ENCODE peak calls at places on chromosome 17, in four cellular contexts. One of them, this sample, is unnamed.

GRCh38 chr17:43442711-43443110 is 41.1 kb upstream of the DHX8 start:
- DNase-seq in lower lobe of right lung: no peak
- DNase-seq in mammary epithelial cell: peak; percentile 58
- DNase-seq in T-helper 17 cell: no peak
- DNase-seq in this sample: peak; percentile 48

GRCh38 chr17:63598284-63598683 is 2.4 kb upstream of the TACO1 start:
- DNase-seq in lower lobe of right lung: no peak
- DNase-seq in mammary epithelial cell: no peak
- DNase-seq in T-helper 17 cell: no peak
- DNase-seq in this sample: no peak

GRCh38 chr17:79941088-79942010 is 94.3 kb downstream of the TBC1D16 start:
- DNase-seq in mammary epithelial cell: no peak
- DNase-seq in T-helper 17 cell: no peak
- DNase-seq in lower lobe of right lung: peak; percentile 42
- DNase-seq in this sample: no peak

GRCh38 chr17:10631048-10631700 is 25.9 kb downstream of the MYH3 start:
- DNase-seq in lower lobe of right lung: no peak
- DNase-seq in mammary epithelial cell: no peak
- DNase-seq in T-helper 17 cell: no peak
- DNase-seq in this sample: peak; percentile 32

GRCh38 chr17:80881321-80881720 is 110.3 kb upstream of the CHMP6 start:
- DNase-seq in T-helper 17 cell: no peak
- DNase-seq in lower lobe of right lung: peak; percentile 34
- DNase-seq in mammary epithelial cell: no peak
- DNase-seq in this sample: no peak

GRCh38 chr17:71330099-71330375 is 790.8 kb upstream of the SOX9 start:
- DNase-seq in lower lobe of right lung: no peak
- DNase-seq in mammary epithelial cell: no peak
- DNase-seq in T-helper 17 cell: no peak
- DNase-seq in this sample: no peak

GRCh38 chr17:12068946-12069345 is 48.3 kb downstream of the MAP2K4 start:
- DNase-seq in T-helper 17 cell: no peak
- DNase-seq in mammary epithelial cell: no peak
- DNase-seq in lower lobe of right lung: no peak
- DNase-seq in this sample: no peak

GRCh38 chr17:54992797-54993639 is 24.5 kb downstream of the STXBP4 start:
- DNase-seq in lower lobe of right lung: no peak
- DNase-seq in T-helper 17 cell: no peak
- DNase-seq in mammary epithelial cell: peak; percentile 30
- DNase-seq in this sample: no peak

GRCh38 chr17:48907713-48908046 is 527 bp upstream of the UBE2Z start:
- DNase-seq in T-helper 17 cell: no peak
- DNase-seq in lower lobe of right lung: no peak
- DNase-seq in mammary epithelial cell: no peak
- DNase-seq in this sample: no peak

GRCh38 chr17:33220031-33220430 is 73.1 kb downstream of the ASIC2 start:
- DNase-seq in T-helper 17 cell: no peak
- DNase-seq in lower lobe of right lung: no peak
- DNase-seq in mammary epithelial cell: no peak
- DNase-seq in this sample: no peak

GRCh38 chr17:39671651-39672521 is 3.6 kb downstream of the PNMT start:
- DNase-seq in lower lobe of right lung: no peak
- DNase-seq in T-helper 17 cell: no peak
- DNase-seq in mammary epithelial cell: peak; percentile 15
- DNase-seq in this sample: peak; percentile 25

GRCh38 chr17:16297367-16298139 is 55.7 kb downstream of the CENPV start:
- DNase-seq in mammary epithelial cell: no peak
- DNase-seq in T-helper 17 cell: no peak
- DNase-seq in lower lobe of right lung: no peak
- DNase-seq in this sample: no peak

GRCh38 chr17:22266231-22266630 is 573.9 kb downstream of the KCNJ18 start:
- DNase-seq in mammary epithelial cell: no peak
- DNase-seq in T-helper 17 cell: no peak
- DNase-seq in lower lobe of right lung: no peak
- DNase-seq in this sample: peak; percentile 75
- H3K9me3 ChIP-seq in mammary epithelial cell: peaks cover 47% of the 10 kb centered on the region
- H3K9me3 ChIP-seq in T-helper 17 cell: peaks cover 4% of the 10 kb centered on the region
- H3K9me3 ChIP-seq in lower lobe of right lung: peaks cover 6% of the 10 kb centered on the region
- H3K9me3 ChIP-seq in this sample: no peaks in the 10 kb centered on the region

GRCh38 chr17:14775761-14776492 is 475.0 kb downstream of the HS3ST3B1 start:
- DNase-seq in T-helper 17 cell: no peak
- DNase-seq in mammary epithelial cell: peak; percentile 92
- DNase-seq in lower lobe of right lung: no peak
- DNase-seq in this sample: peak; percentile 61
- H3K9me3 ChIP-seq in T-helper 17 cell: no peaks in the 10 kb centered on the region
- H3K9me3 ChIP-seq in mammary epithelial cell: peaks cover 5% of the 10 kb centered on the region
- H3K9me3 ChIP-seq in lower lobe of right lung: no peaks in the 10 kb centered on the region
- H3K9me3 ChIP-seq in this sample: no peaks in the 10 kb centered on the region

GRCh38 chr17:56785396-56785795 is 48.3 kb downstream of the C17orf67 start:
- DNase-seq in mammary epithelial cell: peak; percentile 88
- DNase-seq in lower lobe of right lung: no peak
- DNase-seq in T-helper 17 cell: no peak
- DNase-seq in this sample: no peak

GRCh38 chr17:56781944-56782737 is 51.6 kb downstream of the C17orf67 start:
- DNase-seq in lower lobe of right lung: no peak
- DNase-seq in mammary epithelial cell: no peak
- DNase-seq in T-helper 17 cell: no peak
- DNase-seq in this sample: no peak

GRCh38 chr17:56786989-56787482 is 46.7 kb downstream of the C17orf67 start:
- DNase-seq in lower lobe of right lung: peak; percentile 61
- DNase-seq in mammary epithelial cell: peak; percentile 99
- DNase-seq in T-helper 17 cell: no peak
- DNase-seq in this sample: peak; percentile 72

DNA sequence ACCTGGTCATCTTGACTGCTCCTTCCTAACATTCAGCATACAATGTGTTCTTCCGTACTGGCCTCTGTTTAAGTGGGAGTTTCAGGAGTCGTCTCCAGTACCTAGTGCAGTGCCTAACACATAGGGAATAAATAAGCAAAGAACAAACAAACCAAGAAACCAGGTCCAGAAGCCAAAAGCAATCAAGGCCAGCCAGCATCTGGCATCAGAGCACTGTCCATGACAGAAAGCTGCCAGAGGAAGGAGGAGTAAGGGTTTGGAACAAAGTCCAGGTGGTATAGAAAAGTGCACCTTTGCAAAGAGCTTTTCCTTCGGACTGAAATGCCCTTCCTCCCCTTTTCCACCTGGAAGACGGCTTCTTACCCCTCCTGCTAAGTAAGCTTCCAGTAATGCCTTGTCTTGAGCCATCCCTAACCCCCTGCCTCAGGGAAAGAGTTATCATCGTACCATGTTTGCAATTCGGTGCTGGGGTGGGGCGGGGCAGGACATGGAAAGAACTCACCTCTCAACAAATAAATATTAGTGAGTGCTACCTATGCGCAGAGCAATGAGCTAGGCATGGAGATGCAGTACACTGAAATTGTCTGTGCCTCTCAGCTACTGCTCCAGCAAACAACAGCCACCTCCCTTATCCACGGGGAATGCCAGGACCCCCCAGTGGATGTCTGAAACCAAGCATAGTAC is 47.6 kb downstream of the C17orf67 start:
- DNase-seq in mammary epithelial cell: no peak
- DNase-seq in lower lobe of right lung: no peak
- DNase-seq in T-helper 17 cell: no peak
- DNase-seq in this sample: no peak
- H3K9me3 ChIP-seq in mammary epithelial cell: no peaks in the 10 kb centered on the region
- H3K9me3 ChIP-seq in lower lobe of right lung: no peaks in the 10 kb centered on the region
- H3K9me3 ChIP-seq in T-helper 17 cell: no peaks in the 10 kb centered on the region
- H3K9me3 ChIP-seq in this sample: no peaks in the 10 kb centered on the region

GRCh38 chr17:22692066-22692800 is 999.9 kb downstream of the KCNJ18 start:
- DNase-seq in lower lobe of right lung: no peak
- DNase-seq in mammary epithelial cell: no peak
- DNase-seq in T-helper 17 cell: no peak
- DNase-seq in this sample: no peak
- H3K9me3 ChIP-seq in lower lobe of right lung: no peaks in the 10 kb centered on the region
- H3K9me3 ChIP-seq in mammary epithelial cell: peaks cover 33% of the 10 kb centered on the region
- H3K9me3 ChIP-seq in T-helper 17 cell: no peaks in the 10 kb centered on the region
- H3K9me3 ChIP-seq in this sample: no peaks in the 10 kb centered on the region

GRCh38 chr17:20196314-20196713 is 187.2 kb downstream of the SPECC1 start:
- DNase-seq in T-helper 17 cell: no peak
- DNase-seq in lower lobe of right lung: no peak
- DNase-seq in mammary epithelial cell: no peak
- DNase-seq in this sample: no peak
- H3K9me3 ChIP-seq in T-helper 17 cell: no peaks in the 10 kb centered on the region
- H3K9me3 ChIP-seq in lower lobe of right lung: no peaks in the 10 kb centered on the region
- H3K9me3 ChIP-seq in mammary epithelial cell: no peaks in the 10 kb centered on the region
- H3K9me3 ChIP-seq in this sample: no peaks in the 10 kb centered on the region

DNA sequence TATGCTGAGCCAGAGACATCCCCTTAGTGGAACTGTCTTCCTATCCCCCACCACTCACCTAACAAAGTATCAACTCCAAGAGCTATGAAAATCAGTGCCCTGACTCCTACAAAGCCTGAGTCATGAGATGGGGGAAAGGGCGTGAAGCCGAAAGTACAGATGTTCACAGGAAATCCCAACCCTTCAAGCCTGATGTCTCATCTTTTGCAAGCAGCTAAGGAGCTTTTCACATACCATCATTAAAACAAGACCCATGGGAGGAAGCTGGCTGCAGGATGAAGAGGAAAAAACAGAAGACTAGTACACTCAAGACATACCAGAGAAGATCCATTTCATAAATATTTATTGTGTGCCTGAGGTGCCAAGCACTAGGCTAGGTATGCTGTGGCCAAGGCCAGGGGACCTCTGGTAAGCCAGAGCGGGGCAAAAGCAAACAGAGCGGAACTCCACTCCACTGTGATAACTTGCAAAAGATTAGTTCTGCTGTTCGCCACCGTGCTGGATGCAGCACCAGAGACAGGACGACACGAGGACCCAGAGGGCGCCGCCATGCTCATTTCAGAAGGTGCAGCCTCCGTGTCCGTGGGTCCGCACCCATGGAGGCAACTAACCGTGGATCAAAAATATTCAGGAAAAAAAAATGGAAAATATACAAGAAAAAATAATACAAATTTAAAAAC is 4.5 kb upstream of the MNT start:
- DNase-seq in mammary epithelial cell: peak; percentile 97
- DNase-seq in T-helper 17 cell: no peak
- DNase-seq in lower lobe of right lung: peak; percentile 46
- DNase-seq in this sample: peak; percentile 73
- H3K9me3 ChIP-seq in mammary epithelial cell: no peaks in the 10 kb centered on the region
- H3K9me3 ChIP-seq in T-helper 17 cell: no peaks in the 10 kb centered on the region
- H3K9me3 ChIP-seq in lower lobe of right lung: no peaks in the 10 kb centered on the region
- H3K9me3 ChIP-seq in this sample: no peaks in the 10 kb centered on the region

GRCh38 chr17:22484826-22485225 is 792.5 kb downstream of the KCNJ18 start:
- DNase-seq in T-helper 17 cell: no peak
- DNase-seq in lower lobe of right lung: no peak
- DNase-seq in mammary epithelial cell: no peak
- DNase-seq in this sample: no peak
- H3K9me3 ChIP-seq in T-helper 17 cell: peaks cover 5% of the 10 kb centered on the region
- H3K9me3 ChIP-seq in lower lobe of right lung: peaks cover 5% of the 10 kb centered on the region
- H3K9me3 ChIP-seq in mammary epithelial cell: peaks cover 27% of the 10 kb centered on the region
- H3K9me3 ChIP-seq in this sample: no peaks in the 10 kb centered on the region

GRCh38 chr17:70235252-70235651 is 65.9 kb downstream of the KCNJ2 start:
- DNase-seq in mammary epithelial cell: no peak
- DNase-seq in T-helper 17 cell: no peak
- DNase-seq in lower lobe of right lung: no peak
- DNase-seq in this sample: no peak

GRCh38 chr17:70238228-70238627 is 68.9 kb downstream of the KCNJ2 start:
- DNase-seq in lower lobe of right lung: no peak
- DNase-seq in mammary epithelial cell: no peak
- DNase-seq in T-helper 17 cell: no peak
- DNase-seq in this sample: no peak

GRCh38 chr17:70242781-70243437 is 73.6 kb downstream of the KCNJ2 start:
- DNase-seq in lower lobe of right lung: no peak
- DNase-seq in T-helper 17 cell: no peak
- DNase-seq in mammary epithelial cell: no peak
- DNase-seq in this sample: no peak

GRCh38 chr17:70239391-70239826 is 70.1 kb downstream of the KCNJ2 start:
- DNase-seq in lower lobe of right lung: no peak
- DNase-seq in T-helper 17 cell: no peak
- DNase-seq in mammary epithelial cell: no peak
- DNase-seq in this sample: no peak

GRCh38 chr17:70241071-70241470 is 71.7 kb downstream of the KCNJ2 start:
- DNase-seq in T-helper 17 cell: no peak
- DNase-seq in lower lobe of right lung: no peak
- DNase-seq in mammary epithelial cell: no peak
- DNase-seq in this sample: no peak
- H3K9me3 ChIP-seq in T-helper 17 cell: no peaks in the 10 kb centered on the region
- H3K9me3 ChIP-seq in lower lobe of right lung: no peaks in the 10 kb centered on the region
- H3K9me3 ChIP-seq in mammary epithelial cell: no peaks in the 10 kb centered on the region
- H3K9me3 ChIP-seq in this sample: no peaks in the 10 kb centered on the region